ENCODE peak calls at places on chromosomes 3 and 15, in seven cellular contexts. One of them, this sample, is unnamed.

GRCh38 chr3:111236833-111237713 is 165.5 kb downstream of the NECTIN3 start:
- DNase-seq in astrocyte: peak
- DNase-seq in tibial nerve: no peak
- DNase-seq in WERI-Rb-1: no peak
- DNase-seq in upper lobe of right lung: no peak
- DNase-seq in kidney epithelial cell: peak
- DNase-seq in sigmoid colon: no peak
- DNase-seq in this sample: peak

GRCh38 chr15:64334530-64334929 is 21.4 kb downstream of the CSNK1G1 start:
- DNase-seq in astrocyte: no peak
- DNase-seq in tibial nerve: no peak
- DNase-seq in WERI-Rb-1: peak
- DNase-seq in upper lobe of right lung: no peak
- DNase-seq in kidney epithelial cell: no peak
- DNase-seq in sigmoid colon: no peak
- DNase-seq in this sample: no peak

GRCh38 chr15:68187559-68187958 is 17.6 kb downstream of the CALML4 start:
- DNase-seq in astrocyte: peak
- DNase-seq in tibial nerve: no peak
- DNase-seq in WERI-Rb-1: no peak
- DNase-seq in upper lobe of right lung: no peak
- DNase-seq in kidney epithelial cell: no peak
- DNase-seq in sigmoid colon: peak
- DNase-seq in this sample: no peak

GRCh38 chr3:130783629-130784028 is 37.0 kb upstream of the PIK3R4 start:
- DNase-seq in astrocyte: peak
- DNase-seq in tibial nerve: no peak
- DNase-seq in WERI-Rb-1: no peak
- DNase-seq in upper lobe of right lung: no peak
- DNase-seq in kidney epithelial cell: no peak
- DNase-seq in sigmoid colon: no peak
- DNase-seq in this sample: no peak

GRCh38 chr15:74461847-74462511 is 1.0 kb upstream of the UBL7 start:
- DNase-seq in astrocyte: no peak
- DNase-seq in tibial nerve: no peak
- DNase-seq in WERI-Rb-1: peak
- DNase-seq in upper lobe of right lung: no peak
- DNase-seq in kidney epithelial cell: no peak
- DNase-seq in sigmoid colon: no peak
- DNase-seq in this sample: no peak

GRCh38 chr3:127226946-127227842 is 34.3 kb downstream of the PRR23E start:
- DNase-seq in astrocyte: no peak
- DNase-seq in tibial nerve: no peak
- DNase-seq in WERI-Rb-1: peak
- DNase-seq in upper lobe of right lung: no peak
- DNase-seq in kidney epithelial cell: no peak
- DNase-seq in sigmoid colon: no peak
- DNase-seq in this sample: no peak

GRCh38 chr3:194389269-194389668 is 9.8 kb downstream of the GP5 start:
- DNase-seq in astrocyte: no peak
- DNase-seq in tibial nerve: no peak
- DNase-seq in WERI-Rb-1: no peak
- DNase-seq in upper lobe of right lung: peak
- DNase-seq in kidney epithelial cell: no peak
- DNase-seq in sigmoid colon: no peak
- DNase-seq in this sample: no peak

GRCh38 chr3:156819842-156820686 is 6.1 kb upstream of the LEKR1 start:
- DNase-seq in astrocyte: peak
- DNase-seq in tibial nerve: no peak
- DNase-seq in WERI-Rb-1: no peak
- DNase-seq in upper lobe of right lung: no peak
- DNase-seq in kidney epithelial cell: no peak
- DNase-seq in sigmoid colon: no peak
- DNase-seq in this sample: no peak

GRCh38 chr3:175434591-175434990 is 575.5 kb downstream of the NAALADL2 start:
- DNase-seq in astrocyte: no peak
- DNase-seq in tibial nerve: no peak
- DNase-seq in WERI-Rb-1: no peak
- DNase-seq in upper lobe of right lung: no peak
- DNase-seq in kidney epithelial cell: no peak
- DNase-seq in sigmoid colon: no peak
- DNase-seq in this sample: no peak

GRCh38 chr15:66068801-66069200 is 184.7 kb downstream of the MEGF11 start:
- DNase-seq in astrocyte: no peak
- DNase-seq in tibial nerve: no peak
- DNase-seq in WERI-Rb-1: no peak
- DNase-seq in upper lobe of right lung: no peak
- DNase-seq in kidney epithelial cell: no peak
- DNase-seq in sigmoid colon: peak
- DNase-seq in this sample: no peak

DNA sequence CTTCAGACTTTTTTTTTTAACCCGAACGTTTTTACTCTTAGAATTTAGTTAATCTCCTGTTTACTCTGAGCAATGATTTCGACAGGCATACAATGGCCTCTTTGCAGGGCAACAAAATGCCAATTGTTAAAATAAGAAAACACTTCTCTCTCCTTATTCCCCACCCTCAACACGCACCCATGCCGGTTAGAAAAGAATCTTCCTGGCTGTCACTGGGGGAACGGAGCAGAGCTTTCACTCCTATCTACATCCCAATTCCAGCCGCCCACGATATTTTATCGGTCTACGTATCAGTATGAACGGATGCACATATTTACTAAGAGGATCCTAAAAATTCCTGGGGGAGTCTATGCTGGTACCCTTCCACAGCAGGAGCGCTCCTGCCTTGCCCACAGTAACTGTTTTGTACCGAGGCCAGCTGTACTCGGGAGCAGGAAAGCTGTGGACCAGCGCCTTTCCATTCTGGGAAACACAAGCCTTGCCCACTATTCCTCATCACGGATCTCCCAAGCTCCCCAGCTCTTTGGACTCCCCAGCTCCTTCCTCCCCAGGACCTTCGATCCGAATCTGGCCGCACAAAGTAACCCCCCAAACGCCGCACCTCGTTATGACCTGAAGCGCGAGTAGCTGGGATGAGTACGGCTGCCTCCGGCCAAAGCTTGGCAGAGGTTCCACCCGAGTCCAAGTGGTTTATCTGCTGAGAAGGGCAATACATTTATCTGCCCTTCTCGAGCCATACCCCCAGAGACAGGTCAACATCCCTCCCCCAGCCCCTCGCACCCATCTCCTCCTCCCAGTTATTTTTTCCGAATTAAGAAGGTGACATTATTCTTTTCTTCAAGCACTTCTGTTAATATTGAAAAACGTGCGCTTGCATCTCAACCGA is 2.2 kb upstream of the FOXB1 start:
- DNase-seq in astrocyte: no peak
- DNase-seq in tibial nerve: no peak
- DNase-seq in WERI-Rb-1: no peak
- DNase-seq in upper lobe of right lung: no peak
- DNase-seq in kidney epithelial cell: no peak
- DNase-seq in sigmoid colon: no peak
- DNase-seq in this sample: no peak
- H3K4me3 ChIP-seq in astrocyte: no peak
- H3K4me3 ChIP-seq in tibial nerve: no peak
- H3K4me3 ChIP-seq in WERI-Rb-1: no peak
- H3K4me3 ChIP-seq in upper lobe of right lung: no peak
- H3K4me3 ChIP-seq in kidney epithelial cell: no peak
- H3K4me3 ChIP-seq in sigmoid colon: no peak
- H3K4me3 ChIP-seq in this sample: no peak

GRCh38 chr15:88479169-88479568 is 11.7 kb downstream of the MRPS11 start:
- DNase-seq in astrocyte: no peak
- DNase-seq in tibial nerve: no peak
- DNase-seq in WERI-Rb-1: peak
- DNase-seq in upper lobe of right lung: no peak
- DNase-seq in kidney epithelial cell: no peak
- DNase-seq in sigmoid colon: no peak
- DNase-seq in this sample: no peak
- TF ChIP-seq CTCF in astrocyte: no peak
- TF ChIP-seq CTCF in tibial nerve: no peak
- TF ChIP-seq CTCF in WERI-Rb-1: peak
- TF ChIP-seq CTCF in upper lobe of right lung: no peak
- TF ChIP-seq CTCF in kidney epithelial cell: no peak
- TF ChIP-seq CTCF in sigmoid colon: no peak
- TF ChIP-seq CTCF in this sample: no peak

GRCh38 chr3:105790534-105790933 is 78.3 kb downstream of the CBLB start:
- DNase-seq in astrocyte: no peak
- DNase-seq in tibial nerve: no peak
- DNase-seq in WERI-Rb-1: no peak
- DNase-seq in upper lobe of right lung: no peak
- DNase-seq in kidney epithelial cell: no peak
- DNase-seq in sigmoid colon: no peak
- DNase-seq in this sample: no peak
- H3K4me3 ChIP-seq in astrocyte: no peak
- H3K4me3 ChIP-seq in tibial nerve: no peak
- H3K4me3 ChIP-seq in WERI-Rb-1: no peak
- H3K4me3 ChIP-seq in upper lobe of right lung: no peak
- H3K4me3 ChIP-seq in kidney epithelial cell: no peak
- H3K4me3 ChIP-seq in sigmoid colon: no peak
- H3K4me3 ChIP-seq in this sample: no peak

GRCh38 chr3:98821072-98821471 is 57.9 kb downstream of the ST3GAL6 start:
- DNase-seq in astrocyte: no peak
- DNase-seq in tibial nerve: no peak
- DNase-seq in WERI-Rb-1: no peak
- DNase-seq in upper lobe of right lung: no peak
- DNase-seq in kidney epithelial cell: no peak
- DNase-seq in sigmoid colon: no peak
- DNase-seq in this sample: no peak

GRCh38 chr3:98826126-98826525 is 63.0 kb downstream of the ST3GAL6 start:
- DNase-seq in astrocyte: no peak
- DNase-seq in tibial nerve: no peak
- DNase-seq in WERI-Rb-1: no peak
- DNase-seq in upper lobe of right lung: no peak
- DNase-seq in kidney epithelial cell: no peak
- DNase-seq in sigmoid colon: no peak
- DNase-seq in this sample: no peak

GRCh38 chr3:98823791-98824190 is 60.7 kb downstream of the ST3GAL6 start:
- DNase-seq in astrocyte: peak
- DNase-seq in tibial nerve: no peak
- DNase-seq in WERI-Rb-1: no peak
- DNase-seq in upper lobe of right lung: no peak
- DNase-seq in kidney epithelial cell: no peak
- DNase-seq in sigmoid colon: no peak
- DNase-seq in this sample: no peak

GRCh38 chr3:98827221-98827620 is 64.1 kb downstream of the ST3GAL6 start:
- DNase-seq in astrocyte: peak
- DNase-seq in tibial nerve: no peak
- DNase-seq in WERI-Rb-1: no peak
- DNase-seq in upper lobe of right lung: no peak
- DNase-seq in kidney epithelial cell: no peak
- DNase-seq in sigmoid colon: no peak
- DNase-seq in this sample: no peak

DNA sequence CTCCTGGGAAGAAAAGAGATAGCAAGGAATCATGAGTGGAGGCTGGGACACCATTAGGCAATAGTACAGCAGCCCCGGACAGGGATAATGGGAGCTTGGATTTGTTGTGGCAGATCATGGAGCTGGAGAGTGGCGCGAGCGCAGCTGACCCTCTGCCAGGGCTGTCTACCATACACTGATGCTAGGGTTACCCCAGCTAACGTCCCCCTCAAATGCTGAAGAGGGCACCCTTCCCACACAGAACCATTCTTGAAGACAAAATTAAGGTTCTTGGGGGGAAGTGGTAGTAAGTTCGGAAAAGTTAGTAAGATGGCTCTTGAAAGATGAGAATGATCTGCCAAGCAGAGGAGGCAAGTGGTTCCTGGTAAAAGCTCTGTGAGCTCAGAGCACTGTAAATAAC is 61.1 kb downstream of the ST3GAL6 start:
- DNase-seq in astrocyte: no peak
- DNase-seq in tibial nerve: no peak
- DNase-seq in WERI-Rb-1: no peak
- DNase-seq in upper lobe of right lung: no peak
- DNase-seq in kidney epithelial cell: no peak
- DNase-seq in sigmoid colon: no peak
- DNase-seq in this sample: no peak
- TF ChIP-seq CTCF in astrocyte: no peak
- TF ChIP-seq CTCF in tibial nerve: no peak
- TF ChIP-seq CTCF in WERI-Rb-1: peak
- TF ChIP-seq CTCF in upper lobe of right lung: no peak
- TF ChIP-seq CTCF in kidney epithelial cell: no peak
- TF ChIP-seq CTCF in sigmoid colon: no peak
- TF ChIP-seq CTCF in this sample: no peak

DNA sequence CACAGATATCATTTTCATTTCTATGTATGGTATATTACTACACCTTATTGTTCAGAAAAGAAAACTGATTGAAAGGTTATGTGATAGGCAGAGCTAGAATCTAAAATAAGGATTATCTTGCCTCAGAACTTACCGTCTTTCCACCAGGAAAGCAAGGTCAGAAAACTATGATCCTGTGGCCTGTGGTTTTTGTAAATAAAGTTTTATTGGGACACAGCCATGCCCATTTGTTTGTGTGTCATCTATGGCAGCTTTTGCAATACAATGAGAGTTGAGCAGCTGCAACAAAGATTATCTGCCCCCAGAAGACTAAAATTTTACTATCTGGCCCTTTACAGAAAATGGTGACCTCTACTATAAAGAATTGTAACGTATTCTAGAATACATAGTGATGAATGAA is 314.7 kb upstream of the SLCO3A1 start:
- DNase-seq in astrocyte: no peak
- DNase-seq in tibial nerve: no peak
- DNase-seq in WERI-Rb-1: no peak
- DNase-seq in upper lobe of right lung: no peak
- DNase-seq in kidney epithelial cell: no peak
- DNase-seq in sigmoid colon: no peak
- DNase-seq in this sample: no peak
- H3K4me3 ChIP-seq in astrocyte: no peak
- H3K4me3 ChIP-seq in tibial nerve: no peak
- H3K4me3 ChIP-seq in WERI-Rb-1: no peak
- H3K4me3 ChIP-seq in upper lobe of right lung: no peak
- H3K4me3 ChIP-seq in kidney epithelial cell: no peak
- H3K4me3 ChIP-seq in sigmoid colon: no peak
- H3K4me3 ChIP-seq in this sample: no peak

This sample was measured in epithelial cell of proximal tubule.